ENCODE peak calls at places on chromosome 13, in six cellular contexts. U is cardiac muscle cell; T is right lobe of liver; S is HAP-1; N is naive thymus-derived CD4-positive, alpha-beta T cell; P is CD8-positive, alpha-beta memory T cell. Z is an unnamed sample.

GRCh38 chr13:73338389-73338788 is 279.6 kb downstream of the KLF5 start:
- DNase-seq in U (no peak), T (no peak), S (no peak), N (no peak), P (no peak), Z (no peak)

GRCh38 chr13:27334774-27335490 is 64.3 kb downstream of the RASL11A start:
- DNase-seq in U (no peak), T (no peak), S (no peak), N (no peak), P (no peak), Z (no peak)

GRCh38 chr13:55963934-55964333 is 1176.8 kb upstream of the PRR20A start:
- DNase-seq in U (no peak), T (no peak), S (no peak), N (no peak), P (no peak), Z (no peak)

GRCh38 chr13:75797256-75797655 is 161.1 kb downstream of the LMO7 start:
- DNase-seq in U (no peak), T (no peak), S (no peak), N (no peak), P (no peak), Z (no peak)

GRCh38 chr13:30520571-30520970 is 54.8 kb upstream of the HMGB1 start:
- DNase-seq in U (no peak), T (no peak), S (no peak), N (no peak), P (no peak), Z (no peak)

GRCh38 chr13:26759907-26760834 is at the start of gene GPR12:
- DNase-seq in U (peak; percentile 22), T (no peak), S (no peak), N (no peak), P (no peak), Z (no peak)

GRCh38 chr13:28320884-28321574 is 173.9 kb downstream of the FLT1 start:
- DNase-seq in U (no peak), T (no peak), S (no peak), N (no peak), P (no peak), Z (no peak)

GRCh38 chr13:114049026-114049425 is 75.2 kb upstream of the C13orf46 start:
- DNase-seq in U (no peak), T (no peak), S (no peak), N (peak; percentile 42), P (peak; percentile 48), Z (no peak)

GRCh38 chr13:24923305-24923640 is 159.3 kb downstream of the RNF17 start:
- DNase-seq in U (no peak), T (no peak), S (no peak), N (no peak), P (no peak), Z (no peak)

GRCh38 chr13:108278466-108278865 is 8.9 kb downstream of the TNFSF13B start:
- DNase-seq in U (no peak), T (no peak), S (no peak), N (no peak), P (no peak), Z (no peak)
- H3K9me3 ChIP-seq in U (no peaks in the 10 kb centered on the region), T (no peaks in the 10 kb centered on the region), S (no peaks in the 10 kb centered on the region), N (no peaks in the 10 kb centered on the region), P (no peaks in the 10 kb centered on the region), Z (no peaks in the 10 kb centered on the region)

GRCh38 chr13:41274881-41275280 is 11.5 kb upstream of the MTRF1 start:
- DNase-seq in U (no peak), T (no peak), S (no peak), N (no peak), P (no peak), Z (no peak)

GRCh38 chr13:41268764-41269163 is 5.4 kb upstream of the MTRF1 start:
- DNase-seq in U (peak; percentile 23), T (no peak), S (peak; percentile 29), N (peak; percentile 14), P (no peak), Z (no peak)

GRCh38 chr13:41273806-41274441 is 10.5 kb upstream of the MTRF1 start:
- DNase-seq in U (no peak), T (no peak), S (no peak), N (no peak), P (no peak), Z (no peak)

GRCh38 chr13:41267106-41267505 is 3.7 kb upstream of the MTRF1 start:
- DNase-seq in U (no peak), T (no peak), S (no peak), N (no peak), P (no peak), Z (no peak)

GRCh38 chr13:41271456-41272285 is 8.3 kb upstream of the MTRF1 start:
- DNase-seq in U (no peak), T (no peak), S (no peak), N (peak; percentile 58), P (peak; percentile 26), Z (no peak)
- H3K9me3 ChIP-seq in U (peaks cover 4% of the 10 kb centered on the region), T (no peaks in the 10 kb centered on the region), S (peaks cover 11% of the 10 kb centered on the region), N (no peaks in the 10 kb centered on the region), P (no peaks in the 10 kb centered on the region), Z (peaks cover 5% of the 10 kb centered on the region)

DNA sequence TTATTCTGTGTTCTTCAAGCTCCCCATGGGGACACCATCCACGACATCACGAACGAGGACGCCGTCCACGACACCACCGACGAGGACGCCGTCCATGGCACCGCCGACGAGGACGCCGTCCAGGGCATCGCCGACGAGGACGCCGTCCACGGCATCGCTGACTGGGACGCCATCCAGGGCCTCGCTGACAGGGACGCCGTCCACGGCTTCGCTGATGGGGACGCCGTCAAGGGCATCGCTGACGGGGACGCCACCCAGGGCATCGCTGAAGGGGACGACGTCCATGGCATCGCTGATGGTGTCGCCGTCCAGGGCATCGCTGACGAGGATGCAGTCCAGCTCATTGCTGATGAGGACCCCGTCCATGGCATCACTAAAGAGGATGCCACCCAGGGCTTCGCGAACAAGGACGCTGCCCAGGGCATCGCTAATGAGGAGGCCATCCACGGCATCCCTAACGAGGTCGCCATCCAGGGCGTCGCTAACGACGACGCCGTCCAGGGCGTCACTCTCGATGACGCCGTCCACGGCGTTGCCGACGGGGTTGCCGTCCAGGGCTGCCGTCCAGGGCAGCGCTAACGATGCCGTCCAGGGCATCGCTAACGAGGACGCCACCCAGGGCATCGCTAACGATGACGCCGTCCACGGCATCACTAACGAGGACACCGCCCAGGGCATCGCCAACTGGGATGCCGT is 949.2 kb downstream of the TUBA3C start:
- DNase-seq in U (no peak), T (no peak), S (no peak), N (no peak), P (no peak), Z (no peak)
- H3K9me3 ChIP-seq in U (peaks cover 3% of the 10 kb centered on the region), T (no peaks in the 10 kb centered on the region), S (no peaks in the 10 kb centered on the region), N (no peaks in the 10 kb centered on the region), P (no peaks in the 10 kb centered on the region), Z (no peaks in the 10 kb centered on the region)

GRCh38 chr13:90089051-90089450 is 1258.4 kb upstream of the MIR17HG start:
- DNase-seq in U (no peak), T (no peak), S (no peak), N (no peak), P (no peak), Z (no peak)
- H3K9me3 ChIP-seq in U (no peaks in the 10 kb centered on the region), T (no peaks in the 10 kb centered on the region), S (no peaks in the 10 kb centered on the region), N (no peaks in the 10 kb centered on the region), P (no peaks in the 10 kb centered on the region), Z (no peaks in the 10 kb centered on the region)

GRCh38 chr13:57843555-57843954 is 212.0 kb downstream of the PCDH17 start:
- DNase-seq in U (no peak), T (no peak), S (no peak), N (no peak), P (no peak), Z (no peak)

DNA sequence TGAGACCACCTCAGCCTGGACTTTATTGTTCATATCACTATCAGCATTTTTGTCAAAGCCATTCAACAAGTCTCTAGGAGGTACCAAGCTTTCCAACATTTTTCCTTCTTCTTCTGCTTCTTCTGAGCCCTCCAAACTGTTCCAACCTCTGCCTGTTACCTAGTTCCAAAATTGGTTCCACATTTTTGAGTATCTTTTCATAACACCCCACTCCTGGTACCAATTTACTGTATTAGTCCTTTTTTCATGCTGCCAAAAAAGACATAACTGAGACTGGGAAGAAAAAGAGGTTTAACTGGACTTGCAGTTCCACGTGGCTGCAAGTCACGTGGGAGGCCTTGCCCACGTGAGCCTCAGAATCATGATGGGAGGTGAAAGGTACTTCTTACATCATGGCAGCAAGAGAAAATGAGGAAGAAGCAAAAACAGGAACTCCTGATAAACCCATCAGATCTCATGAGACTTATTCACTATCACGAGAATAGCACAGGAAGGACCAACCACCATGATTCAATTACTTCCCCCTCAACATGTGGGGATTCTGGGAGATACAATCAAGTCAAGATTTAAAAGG is 215.1 kb downstream of the PCDH17 start:
- DNase-seq in U (no peak), T (no peak), S (no peak), N (no peak), P (no peak), Z (no peak)
- H3K9me3 ChIP-seq in U (no peaks in the 10 kb centered on the region), T (no peaks in the 10 kb centered on the region), S (no peaks in the 10 kb centered on the region), N (no peaks in the 10 kb centered on the region), P (no peaks in the 10 kb centered on the region), Z (no peaks in the 10 kb centered on the region)

GRCh38 chr13:19184176-19184575 is 2.6 kb upstream of the TUBA3C start:
- DNase-seq in U (no peak), T (no peak), S (no peak), N (no peak), P (no peak), Z (no peak)
- H3K9me3 ChIP-seq in U (no peaks in the 10 kb centered on the region), T (no peaks in the 10 kb centered on the region), S (no peaks in the 10 kb centered on the region), N (no peaks in the 10 kb centered on the region), P (no peaks in the 10 kb centered on the region), Z (no peaks in the 10 kb centered on the region)